ENCODE peak calls at places on chromosomes 5 and 9, in four cellular contexts. H is A549, P is AG04450, M is endodermal cell. J is an unnamed sample.

GRCh38 chr5:103461223-103461622 is 101.4 kb downstream of the NUDT12 start:
- DNase-seq in M (no peak), P (no peak), H (no peak), J (no peak)

GRCh38 chr5:181052526-181052927 is 12.5 kb downstream of the BTNL9 start:
- DNase-seq in P (no peak), H (peak), M (peak), J (no peak)

GRCh38 chr5:36692791-36693763 is 86.7 kb downstream of the SLC1A3 start:
- DNase-seq in M (peak), P (peak), H (peak), J (peak)

GRCh38 chr9:110555971-110556370 is 23.6 kb downstream of the SVEP1 start:
- DNase-seq in P (peak), H (peak), M (no peak), J (no peak)

GRCh38 chr5:134097221-134097620 is 17.3 kb upstream of the TCF7 start:
- DNase-seq in P (no peak), M (no peak), H (no peak), J (no peak)

GRCh38 chr9:111037744-111038335 is 430 bp downstream of the LPAR1 start:
- DNase-seq in P (no peak), H (peak), M (peak), J (no peak)

GRCh38 chr5:98432378-98432777 is 341.1 kb upstream of the RGMB start:
- DNase-seq in H (no peak), P (no peak), M (peak), J (no peak)

GRCh38 chr9:37187713-37188439 is 67.5 kb downstream of the ZCCHC7 start:
- DNase-seq in M (no peak), P (no peak), H (no peak), J (peak)

GRCh38 chr9:36874261-36874660 is 159.8 kb downstream of the PAX5 start:
- DNase-seq in P (no peak), H (no peak), M (no peak), J (no peak)

GRCh38 chr9:70110194-70111041 is 66.8 kb downstream of the MAMDC2 start:
- DNase-seq in M (no peak), H (no peak), P (no peak), J (no peak)

GRCh38 chr5:82765765-82766164 is 311.4 kb downstream of the TMEM167A start:
- DNase-seq in M (no peak), H (no peak), P (no peak), J (no peak)

GRCh38 chr5:31408814-31409213 is 123.1 kb downstream of the DROSHA start:
- DNase-seq in P (peak), M (no peak), H (no peak), J (no peak)

GRCh38 chr5:180990889-180991257 is 2.2 kb downstream of the BTNL3 start:
- DNase-seq in M (peak), P (no peak), H (no peak), J (no peak)

GRCh38 chr5:141208478-141208877 is at the start of gene PCDHB12:
- DNase-seq in H (peak), M (peak), P (no peak), J (no peak)

GRCh38 chr9:74920944-74921626 is 31.6 kb downstream of the C9orf40 start:
- DNase-seq in P (no peak), M (no peak), H (no peak), J (no peak)

GRCh38 chr5:150007050-150007449 is 6.5 kb downstream of the HMGXB3 start:
- DNase-seq in H (no peak), P (no peak), M (no peak), J (no peak)

GRCh38 chr9:112274600-112274999 is 58.8 kb downstream of the PTBP3 start:
- DNase-seq in H (no peak), M (no peak), P (no peak), J (peak)

GRCh38 chr9:6870149-6870548 is 112.4 kb downstream of the KDM4C start:
- DNase-seq in M (no peak), P (no peak), H (no peak), J (no peak)

GRCh38 chr9:131214457-131214856 is 61.9 kb downstream of the FAM78A start:
- DNase-seq in M (no peak), P (no peak), H (no peak), J (no peak)

GRCh38 chr9:98369896-98370295 is 114.4 kb upstream of the TBC1D2 start:
- DNase-seq in M (no peak), P (no peak), H (no peak), J (no peak)

GRCh38 chr9:38315085-38315595 is 77.4 kb upstream of the ALDH1B1 start:
- DNase-seq in H (no peak), P (no peak), M (no peak), J (no peak)

GRCh38 chr9:108296056-108296455 is 559.7 kb downstream of the ACTL7B start:
- DNase-seq in P (peak), H (no peak), M (no peak), J (no peak)

GRCh38 chr5:32531885-32532520 is 53.4 kb upstream of the SUB1 start:
- DNase-seq in H (peak), M (peak), P (no peak), J (no peak)

GRCh38 chr9:91908746-91909145 is 41.3 kb downstream of the ROR2 start:
- DNase-seq in H (no peak), M (no peak), P (no peak), J (no peak)

GRCh38 chr5:110872963-110873362 is 134.2 kb downstream of the SLC25A46 start:
- DNase-seq in H (no peak), P (no peak), M (no peak), J (no peak)

GRCh38 chr9:126611592-126612328 is 2.0 kb upstream of the LMX1B start:
- DNase-seq in H (peak), P (no peak), M (peak), J (no peak)

GRCh38 chr5:134114886-134115805 is 665 bp downstream of the TCF7 start:
- DNase-seq in H (no peak), P (no peak), M (peak), J (no peak)

GRCh38 chr9:33024966-33025571 is at the start of gene DNAJA1:
- DNase-seq in H (peak), P (peak), M (peak), J (peak)

GRCh38 chr5:140219068-140219971 is 44.3 kb downstream of the CYSTM1 start:
- DNase-seq in H (no peak), M (no peak), P (no peak), J (no peak)

GRCh38 chr5:55577353-55578060 is 42.7 kb upstream of the PLPP1 start:
- DNase-seq in M (no peak), H (no peak), P (no peak), J (no peak)

GRCh38 chr5:1815071-1815786 is 14.0 kb downstream of the NDUFS6 start:
- DNase-seq in H (no peak), M (no peak), P (no peak), J (no peak)

GRCh38 chr5:124790895-124791732 is 44.7 kb upstream of the ZNF608 start:
- DNase-seq in H (peak), M (no peak), P (peak), J (no peak)

GRCh38 chr5:40988761-40989510 is 79.6 kb downstream of the C7 start:
- DNase-seq in P (no peak), H (peak), M (no peak), J (no peak)

GRCh38 chr9:38339087-38339486 is 53.4 kb upstream of the ALDH1B1 start:
- DNase-seq in M (no peak), H (no peak), P (no peak), J (no peak)

GRCh38 chr9:86239053-86239770 is 20.2 kb downstream of the C9orf153 start:
- DNase-seq in M (no peak), H (peak), P (no peak), J (no peak)

GRCh38 chr9:70049672-70050271 is 6.1 kb downstream of the MAMDC2 start:
- DNase-seq in H (no peak), P (no peak), M (no peak), J (no peak)

GRCh38 chr5:72108200-72109050 is 1.1 kb downstream of the MAP1B start:
- DNase-seq in H (peak), M (peak), P (no peak), J (no peak)

GRCh38 chr9:76458903-76459690 is at the start of gene GCNT1:
- DNase-seq in M (peak), P (no peak), H (peak), J (peak)
- TF ChIP-seq CTCF in M (peak), P (peak), H (peak), J (peak)

GRCh38 chr9:137138701-137139467 is at the start of gene GRIN1:
- DNase-seq in M (peak), H (no peak), P (no peak), J (no peak)
- H3K4me3 ChIP-seq in M (no peak), H (no peak), P (no peak), J (no peak)

GRCh38 chr5:142601432-142601831 is 84.5 kb downstream of the FGF1 start:
- DNase-seq in M (peak), H (peak), P (no peak), J (no peak)
- TF ChIP-seq CTCF in M (peak), H (no peak), P (peak), J (peak)

GRCh38 chr5:151696470-151697061 is 9.9 kb upstream of the SPARC start:
- DNase-seq in P (peak), H (no peak), M (peak), J (no peak)
- H3K4me3 ChIP-seq in P (peak), H (no peak), M (no peak), J (no peak)

GRCh38 chr9:93451762-93452709 is 551 bp downstream of the FAM120A start:
- DNase-seq in H (peak), P (no peak), M (peak), J (no peak)
- TF ChIP-seq CTCF in H (no peak), P (peak), M (peak), J (no peak)

GRCh38 chr9:129989362-129989708 is 53.7 kb downstream of the FNBP1 start:
- DNase-seq in M (no peak), H (no peak), P (no peak), J (no peak)
- H3K4me3 ChIP-seq in M (no peak), H (no peak), P (no peak), J (peak)